ENCODE peak calls at places on chromosomes 1 and 21, in four cellular contexts. B is fibroblast of lung, J is brain microvascular endothelial cell, T is activated T-cell treated with anti-CD3 and anti-CD28 coated beads for 1 hour. U is an unnamed sample.

GRCh38 chr1:28966617-28967016 is 52.2 kb downstream of the EPB41 start:
- DNase-seq in B (no peak), J (no peak), T (no peak), U (no peak)

GRCh38 chr1:65494671-65495070 is 74.2 kb downstream of the LEPR start:
- DNase-seq in B (no peak), J (no peak), T (no peak), U (no peak)

GRCh38 chr1:16119504-16119903 is 36.4 kb downstream of the EPHA2 start:
- DNase-seq in B (no peak), J (no peak), T (no peak), U (no peak)

GRCh38 chr1:44293761-44294315 is 61.2 kb downstream of the ERI3 start:
- DNase-seq in B (no peak), J (no peak), T (no peak), U (peak)

GRCh38 chr21:46660505-46660904 is 25.0 kb downstream of the PRMT2 start:
- DNase-seq in B (no peak), J (no peak), T (no peak), U (no peak)

GRCh38 chr1:21139601-21140000 is 37.1 kb downstream of the EIF4G3 start:
- DNase-seq in B (no peak), J (peak), T (no peak), U (no peak)

GRCh38 chr21:27466175-27466574 is 499.3 kb upstream of the ADAMTS5 start:
- DNase-seq in B (no peak), J (no peak), T (no peak), U (no peak)

GRCh38 chr1:233975486-233975885 is 71.0 kb downstream of the SLC35F3 start:
- DNase-seq in B (no peak), J (no peak), T (no peak), U (no peak)

GRCh38 chr1:48228156-48228555 is 5.6 kb downstream of the SLC5A9 start:
- DNase-seq in B (no peak), J (no peak), T (no peak), U (no peak)

GRCh38 chr1:115980998-115981993 is 5.0 kb downstream of the SLC22A15 start:
- DNase-seq in B (peak), J (no peak), T (no peak), U (peak)

GRCh38 chr1:83058327-83058726 is 940.6 kb downstream of the TTLL7 start:
- DNase-seq in B (no peak), J (no peak), T (no peak), U (no peak)